ENCODE peak calls at places on chromosomes 2 and 18, in five cellular contexts. One of them, this sample, is unnamed.

GRCh38 chr2:41941831-41942230 is 106.0 kb upstream of the PKDCC start:
- DNase-seq in GM23248: no peak
- DNase-seq in neural crest cell: no peak
- DNase-seq in SW480: no peak
- DNase-seq in GM12865: no peak
- DNase-seq in this sample: peak; percentile 42

GRCh38 chr2:74893332-74893731 is 59.4 kb downstream of the HK2 start:
- DNase-seq in GM23248: peak; percentile 87
- DNase-seq in neural crest cell: no peak
- DNase-seq in SW480: no peak
- DNase-seq in GM12865: no peak
- DNase-seq in this sample: no peak

GRCh38 chr2:164917296-164917903 is 37.9 kb downstream of the SLC38A11 start:
- DNase-seq in GM23248: peak; percentile 33
- DNase-seq in neural crest cell: no peak
- DNase-seq in SW480: peak; percentile 35
- DNase-seq in GM12865: no peak
- DNase-seq in this sample: peak; percentile 7

GRCh38 chr2:12006841-12007240 is 260.4 kb downstream of the LPIN1 start:
- DNase-seq in GM23248: no peak
- DNase-seq in neural crest cell: peak; percentile 36
- DNase-seq in SW480: no peak
- DNase-seq in GM12865: no peak
- DNase-seq in this sample: no peak

GRCh38 chr2:8141079-8141762 is 540.6 kb upstream of the ID2 start:
- DNase-seq in GM23248: no peak
- DNase-seq in neural crest cell: no peak
- DNase-seq in SW480: peak; percentile 33
- DNase-seq in GM12865: no peak
- DNase-seq in this sample: no peak

GRCh38 chr2:208047840-208048239 is 22.5 kb upstream of the PLEKHM3 start:
- DNase-seq in GM23248: no peak
- DNase-seq in neural crest cell: no peak
- DNase-seq in SW480: no peak
- DNase-seq in GM12865: no peak
- DNase-seq in this sample: no peak

GRCh38 chr2:216862628-216863027 is 2.8 kb upstream of the TNP1 start:
- DNase-seq in GM23248: no peak
- DNase-seq in neural crest cell: no peak
- DNase-seq in SW480: no peak
- DNase-seq in GM12865: no peak
- DNase-seq in this sample: no peak

GRCh38 chr2:216006164-216006663 is 7.1 kb downstream of the MREG start:
- DNase-seq in GM23248: peak; percentile 76
- DNase-seq in neural crest cell: no peak
- DNase-seq in SW480: no peak
- DNase-seq in GM12865: peak; percentile 87
- DNase-seq in this sample: peak; percentile 89

GRCh38 chr2:24919977-24920812 is at the start of gene ADCY3:
- DNase-seq in GM23248: peak; percentile 78
- DNase-seq in neural crest cell: peak; percentile 40
- DNase-seq in SW480: peak; percentile 82
- DNase-seq in GM12865: peak; percentile 84
- DNase-seq in this sample: peak; percentile 39

GRCh38 chr2:80338794-80339193 is 34.2 kb upstream of the LRRTM1 start:
- DNase-seq in GM23248: no peak
- DNase-seq in neural crest cell: no peak
- DNase-seq in SW480: no peak
- DNase-seq in GM12865: no peak
- DNase-seq in this sample: no peak

GRCh38 chr18:11387880-11388279 is 221.5 kb upstream of the SLC35G4 start:
- DNase-seq in GM23248: peak; percentile 80
- DNase-seq in neural crest cell: no peak
- DNase-seq in SW480: peak; percentile 72
- DNase-seq in GM12865: peak; percentile 73
- DNase-seq in this sample: peak; percentile 48

GRCh38 chr2:166375736-166376487 is at the start of gene SCN9A:
- DNase-seq in GM23248: peak; percentile 85
- DNase-seq in neural crest cell: peak; percentile 68
- DNase-seq in SW480: peak; percentile 87
- DNase-seq in GM12865: peak; percentile 12
- DNase-seq in this sample: peak; percentile 64

This sample was measured in NB4.